ENCODE peak calls at places on chromosome 3, in six cellular contexts. O, C, G, Y, T and W are unnamed samples.

GRCh38 chr3:15332405-15333098 is at the start of gene SH3BP5:
- DNase-seq in O (peak; percentile 60), C (peak; percentile 51), G (peak; percentile 87), Y (peak; percentile 93), T (no peak), W (peak; percentile 84)

GRCh38 chr3:29281265-29282228 is 676 bp downstream of the RBMS3 start:
- DNase-seq in O (peak; percentile 4), C (no peak), G (no peak), Y (peak; percentile 72), T (no peak), W (no peak)

GRCh38 chr3:113405180-113405579 is 36.1 kb downstream of the CFAP44 start:
- DNase-seq in O (no peak), C (no peak), G (no peak), Y (peak; percentile 58), T (no peak), W (no peak)

GRCh38 chr3:57518276-57518914 is 25.7 kb downstream of the DNAH12 start:
- DNase-seq in O (no peak), C (no peak), G (no peak), Y (peak; percentile 12), T (no peak), W (no peak)

GRCh38 chr3:24829011-24829581 is 334.4 kb upstream of the THRB start:
- DNase-seq in O (no peak), C (no peak), G (peak; percentile 66), Y (peak; percentile 28), T (no peak), W (peak; percentile 54)

GRCh38 chr3:150278843-150279341 is 129.2 kb upstream of the TSC22D2 start:
- DNase-seq in O (peak; percentile 96), C (no peak), G (no peak), Y (no peak), T (no peak), W (no peak)

GRCh38 chr3:141769171-141769894 is 6.1 kb downstream of the GRK7 start:
- DNase-seq in O (peak; percentile 9), C (no peak), G (no peak), Y (peak; percentile 28), T (peak; percentile 28), W (no peak)

GRCh38 chr3:33115024-33115768 is 1.4 kb downstream of the CRTAP start:
- DNase-seq in O (peak; percentile 67), C (no peak), G (peak; percentile 66), Y (peak; percentile 96), T (no peak), W (peak; percentile 77)

GRCh38 chr3:58111513-58112184 is 99.1 kb downstream of the DNASE1L3 start:
- DNase-seq in O (peak; percentile 90), C (no peak), G (no peak), Y (no peak), T (peak; percentile 84), W (peak; percentile 78)

GRCh38 chr3:158742861-158743260 is 10.6 kb upstream of the RARRES1 start:
- DNase-seq in O (no peak), C (no peak), G (no peak), Y (peak; percentile 49), T (no peak), W (no peak)

GRCh38 chr3:9067352-9067975 is 104.2 kb upstream of the RAD18 start:
- DNase-seq in O (peak; percentile 61), C (no peak), G (no peak), Y (peak; percentile 80), T (peak; percentile 44), W (no peak)

GRCh38 chr3:135869439-135870105 is 96.0 kb upstream of the PPP2R3A start:
- DNase-seq in O (no peak), C (no peak), G (no peak), Y (no peak), T (no peak), W (no peak)

GRCh38 chr3:67940200-67940952 is 286.0 kb upstream of the SUCLG2 start:
- DNase-seq in O (no peak), C (no peak), G (no peak), Y (peak; percentile 0), T (no peak), W (no peak)

GRCh38 chr3:152192936-152193672 is 75.6 kb upstream of the MBNL1 start:
- DNase-seq in O (no peak), C (no peak), G (no peak), Y (no peak), T (no peak), W (no peak)

GRCh38 chr3:44913868-44914468 is 39.6 kb downstream of the TGM4 start:
- DNase-seq in O (peak; percentile 75), C (peak; percentile 49), G (peak; percentile 81), Y (peak; percentile 79), T (peak; percentile 60), W (peak; percentile 77)

GRCh38 chr3:151085227-151085888 is at the start of gene MED12L:
- DNase-seq in O (peak; percentile 71), C (peak; percentile 12), G (peak; percentile 82), Y (peak; percentile 90), T (peak; percentile 30), W (peak; percentile 79)

GRCh38 chr3:39460677-39461076 is 6.8 kb upstream of the MOBP start:
- DNase-seq in O (no peak), C (no peak), G (no peak), Y (no peak), T (no peak), W (no peak)

GRCh38 chr3:138542977-138543376 is 51.1 kb downstream of the CEP70 start:
- DNase-seq in O (no peak), C (no peak), G (no peak), Y (no peak), T (no peak), W (no peak)
- H3K9me3 ChIP-seq in O (peaks cover 2% of the 10 kb centered on the region), C (peaks cover 9% of the 10 kb centered on the region), G (peaks cover 84% of the 10 kb centered on the region), Y (peaks cover 4% of the 10 kb centered on the region), T (peaks cover 10% of the 10 kb centered on the region), W (peaks cover 60% of the 10 kb centered on the region)

GRCh38 chr3:111227216-111227615 is 155.6 kb downstream of the NECTIN3 start:
- DNase-seq in O (no peak), C (no peak), G (no peak), Y (peak; percentile 74), T (no peak), W (no peak)
- H3K27ac ChIP-seq in O (no peak overlapping the region), C (no peak overlapping the region), G (no peak overlapping the region), Y (peak overlapping the region; percentile 28), T (no peak overlapping the region), W (no peak overlapping the region)

GRCh38 chr3:177742273-177742672 is 545.0 kb upstream of the TBL1XR1 start:
- DNase-seq in O (no peak), C (no peak), G (no peak), Y (no peak), T (no peak), W (no peak)

GRCh38 chr3:177743491-177743890 is 546.2 kb upstream of the TBL1XR1 start:
- DNase-seq in O (no peak), C (no peak), G (no peak), Y (no peak), T (no peak), W (no peak)

GRCh38 chr3:177744873-177745646 is 547.8 kb upstream of the TBL1XR1 start:
- DNase-seq in O (no peak), C (no peak), G (no peak), Y (peak; percentile 12), T (no peak), W (peak; percentile 60)

GRCh38 chr3:177739461-177739860 is 542.2 kb upstream of the TBL1XR1 start:
- DNase-seq in O (no peak), C (no peak), G (no peak), Y (no peak), T (no peak), W (no peak)

GRCh38 chr3:177740270-177740669 is 543.0 kb upstream of the TBL1XR1 start:
- DNase-seq in O (no peak), C (no peak), G (no peak), Y (no peak), T (no peak), W (no peak)
- H3K9me3 ChIP-seq in O (no peaks in the 10 kb centered on the region), C (no peaks in the 10 kb centered on the region), G (no peaks in the 10 kb centered on the region), Y (no peaks in the 10 kb centered on the region), T (no peaks in the 10 kb centered on the region), W (no peaks in the 10 kb centered on the region)

GRCh38 chr3:46892285-46893145 is 15.0 kb downstream of the PTH1R start:
- DNase-seq in O (peak; percentile 38), C (no peak), G (peak; percentile 88), Y (peak; percentile 78), T (no peak), W (peak; percentile 85)
- H3K27ac ChIP-seq in O (no peak overlapping the region), C (no peak overlapping the region), G (peak overlapping the region; percentile 32), Y (no peak overlapping the region), T (no peak overlapping the region), W (no peak overlapping the region)

GRCh38 chr3:127016461-127016860 is 33.5 kb downstream of the PLXNA1 start:
- DNase-seq in O (no peak), C (no peak), G (no peak), Y (no peak), T (no peak), W (no peak)
- H3K9me3 ChIP-seq in O (no peaks in the 10 kb centered on the region), C (no peaks in the 10 kb centered on the region), G (no peaks in the 10 kb centered on the region), Y (no peaks in the 10 kb centered on the region), T (no peaks in the 10 kb centered on the region), W (no peaks in the 10 kb centered on the region)